ENCODE peak calls at places on chromosomes 4 and X, in six cellular contexts. One of them, this sample, is unnamed. For H3K4me1, the result is how much of the 10 kb centered on the place peaks cover.

GRCh38 chr4:84878541-84878940 is 87.9 kb downstream of the WDFY3 start:
- DNase-seq in adrenal gland: no peak
- DNase-seq in tibial nerve: no peak
- DNase-seq in upper lobe of left lung: no peak
- DNase-seq in body of pancreas: no peak
- DNase-seq in upper lobe of right lung: no peak
- DNase-seq in this sample: no peak

GRCh38 chr4:156790866-156791265 is 180.7 kb downstream of the PDGFC start:
- DNase-seq in body of pancreas: no peak
- DNase-seq in adrenal gland: peak
- DNase-seq in upper lobe of left lung: no peak
- DNase-seq in tibial nerve: no peak
- DNase-seq in upper lobe of right lung: no peak
- DNase-seq in this sample: no peak

GRCh38 chr4:72714482-72715279 is 145.7 kb upstream of the ADAMTS3 start:
- DNase-seq in tibial nerve: no peak
- DNase-seq in body of pancreas: no peak
- DNase-seq in upper lobe of right lung: no peak
- DNase-seq in adrenal gland: no peak
- DNase-seq in upper lobe of left lung: no peak
- DNase-seq in this sample: no peak

GRCh38 chrX:136847874-136848273 is 32.7 kb downstream of the RBMX start:
- DNase-seq in upper lobe of right lung: no peak
- DNase-seq in upper lobe of left lung: no peak
- DNase-seq in tibial nerve: no peak
- DNase-seq in adrenal gland: no peak
- DNase-seq in body of pancreas: no peak
- DNase-seq in this sample: no peak

GRCh38 chrX:150372280-150372679 is 9.2 kb downstream of the MAMLD1 start:
- DNase-seq in tibial nerve: no peak
- DNase-seq in adrenal gland: no peak
- DNase-seq in upper lobe of left lung: no peak
- DNase-seq in upper lobe of right lung: no peak
- DNase-seq in body of pancreas: no peak
- DNase-seq in this sample: no peak

GRCh38 chrX:72060196-72060974 is 71.3 kb downstream of the RTL5 start:
- DNase-seq in tibial nerve: no peak
- DNase-seq in adrenal gland: no peak
- DNase-seq in body of pancreas: no peak
- DNase-seq in upper lobe of left lung: no peak
- DNase-seq in upper lobe of right lung: no peak
- DNase-seq in this sample: peak

GRCh38 chr4:121233982-121234381 is 69.9 kb upstream of the TNIP3 start:
- DNase-seq in tibial nerve: no peak
- DNase-seq in upper lobe of right lung: no peak
- DNase-seq in adrenal gland: no peak
- DNase-seq in upper lobe of left lung: no peak
- DNase-seq in body of pancreas: no peak
- DNase-seq in this sample: no peak

GRCh38 chrX:13716905-13717304 is 17.5 kb downstream of the TRAPPC2 start:
- DNase-seq in tibial nerve: no peak
- DNase-seq in upper lobe of left lung: no peak
- DNase-seq in adrenal gland: no peak
- DNase-seq in upper lobe of right lung: no peak
- DNase-seq in body of pancreas: no peak
- DNase-seq in this sample: no peak

GRCh38 chrX:130171446-130172126 is at the start of gene RAB33A:
- DNase-seq in adrenal gland: no peak
- DNase-seq in upper lobe of right lung: peak
- DNase-seq in tibial nerve: no peak
- DNase-seq in upper lobe of left lung: peak
- DNase-seq in body of pancreas: no peak
- DNase-seq in this sample: peak

GRCh38 chr4:134200811-134201215 is 776 bp downstream of the PABPC4L start:
- DNase-seq in upper lobe of right lung: peak
- DNase-seq in upper lobe of left lung: peak
- DNase-seq in adrenal gland: no peak
- DNase-seq in tibial nerve: no peak
- DNase-seq in body of pancreas: no peak
- DNase-seq in this sample: no peak

GRCh38 chrX:72002886-72003285 is 92.2 kb downstream of the NHSL2 start:
- DNase-seq in tibial nerve: no peak
- DNase-seq in upper lobe of left lung: no peak
- DNase-seq in adrenal gland: no peak
- DNase-seq in body of pancreas: no peak
- DNase-seq in upper lobe of right lung: no peak
- DNase-seq in this sample: no peak

GRCh38 chrX:107272431-107272921 is 66.1 kb downstream of the DNAAF6 start:
- DNase-seq in upper lobe of right lung: no peak
- DNase-seq in body of pancreas: peak
- DNase-seq in adrenal gland: no peak
- DNase-seq in upper lobe of left lung: peak
- DNase-seq in tibial nerve: no peak
- DNase-seq in this sample: no peak

GRCh38 chr4:37889849-37890500 is 909 bp upstream of the TBC1D1 start:
- DNase-seq in body of pancreas: no peak
- DNase-seq in upper lobe of left lung: no peak
- DNase-seq in adrenal gland: no peak
- DNase-seq in upper lobe of right lung: no peak
- DNase-seq in tibial nerve: no peak
- DNase-seq in this sample: peak

GRCh38 chrX:107451754-107452153 is 2.3 kb downstream of the FRMPD3 start:
- DNase-seq in tibial nerve: no peak
- DNase-seq in upper lobe of right lung: no peak
- DNase-seq in body of pancreas: no peak
- DNase-seq in adrenal gland: no peak
- DNase-seq in upper lobe of left lung: no peak
- DNase-seq in this sample: no peak

GRCh38 chrX:27882695-27883094 is 74.9 kb downstream of the MAGEB10 start:
- DNase-seq in upper lobe of right lung: no peak
- DNase-seq in upper lobe of left lung: no peak
- DNase-seq in tibial nerve: no peak
- DNase-seq in adrenal gland: no peak
- DNase-seq in body of pancreas: no peak
- DNase-seq in this sample: no peak

GRCh38 chr4:30600246-30600645 is 119.9 kb upstream of the PCDH7 start:
- DNase-seq in tibial nerve: no peak
- DNase-seq in upper lobe of right lung: no peak
- DNase-seq in adrenal gland: no peak
- DNase-seq in body of pancreas: no peak
- DNase-seq in upper lobe of left lung: no peak
- DNase-seq in this sample: no peak

GRCh38 chrX:31506360-31506759 is 434.5 kb upstream of the FTHL17 start:
- DNase-seq in upper lobe of right lung: no peak
- DNase-seq in tibial nerve: no peak
- DNase-seq in body of pancreas: no peak
- DNase-seq in upper lobe of left lung: no peak
- DNase-seq in adrenal gland: no peak
- DNase-seq in this sample: no peak

GRCh38 chr4:77220841-77221613 is 64.0 kb downstream of the CCNG2 start:
- DNase-seq in upper lobe of left lung: no peak
- DNase-seq in body of pancreas: no peak
- DNase-seq in tibial nerve: no peak
- DNase-seq in upper lobe of right lung: no peak
- DNase-seq in adrenal gland: peak
- DNase-seq in this sample: peak

GRCh38 chr4:173807347-173807746 is 277.3 kb upstream of the HAND2 start:
- DNase-seq in upper lobe of right lung: no peak
- DNase-seq in upper lobe of left lung: no peak
- DNase-seq in adrenal gland: no peak
- DNase-seq in body of pancreas: no peak
- DNase-seq in tibial nerve: no peak
- DNase-seq in this sample: no peak

GRCh38 chr4:129326810-129327209 is 230.9 kb downstream of the C4orf33 start:
- DNase-seq in tibial nerve: no peak
- DNase-seq in upper lobe of left lung: no peak
- DNase-seq in adrenal gland: no peak
- DNase-seq in upper lobe of right lung: no peak
- DNase-seq in body of pancreas: no peak
- DNase-seq in this sample: no peak

GRCh38 chrX:120428309-120428708 is 40.8 kb downstream of the LAMP2 start:
- DNase-seq in body of pancreas: no peak
- DNase-seq in upper lobe of right lung: no peak
- DNase-seq in upper lobe of left lung: no peak
- DNase-seq in adrenal gland: no peak
- DNase-seq in tibial nerve: no peak
- DNase-seq in this sample: no peak

GRCh38 chr4:40719008-40719623 is 30.6 kb upstream of the NSUN7 start:
- DNase-seq in upper lobe of left lung: no peak
- DNase-seq in body of pancreas: peak
- DNase-seq in adrenal gland: peak
- DNase-seq in tibial nerve: no peak
- DNase-seq in upper lobe of right lung: no peak
- DNase-seq in this sample: no peak

GRCh38 chr4:154399259-154399974 is 92.2 kb downstream of the DCHS2 start:
- DNase-seq in upper lobe of right lung: no peak
- DNase-seq in upper lobe of left lung: no peak
- DNase-seq in adrenal gland: no peak
- DNase-seq in tibial nerve: no peak
- DNase-seq in body of pancreas: no peak
- DNase-seq in this sample: no peak

GRCh38 chrX:75131973-75132627 is 24.0 kb downstream of the ABCB7 start:
- DNase-seq in upper lobe of left lung: no peak
- DNase-seq in body of pancreas: no peak
- DNase-seq in upper lobe of right lung: no peak
- DNase-seq in tibial nerve: no peak
- DNase-seq in adrenal gland: peak
- DNase-seq in this sample: no peak

GRCh38 chr4:23775694-23776093 is 114.2 kb downstream of the PPARGC1A start:
- DNase-seq in upper lobe of right lung: no peak
- DNase-seq in adrenal gland: no peak
- DNase-seq in upper lobe of left lung: no peak
- DNase-seq in body of pancreas: no peak
- DNase-seq in tibial nerve: no peak
- DNase-seq in this sample: no peak

GRCh38 chrX:71954458-71954857 is 43.8 kb downstream of the NHSL2 start:
- DNase-seq in upper lobe of left lung: no peak
- DNase-seq in body of pancreas: no peak
- DNase-seq in upper lobe of right lung: no peak
- DNase-seq in adrenal gland: no peak
- DNase-seq in tibial nerve: no peak
- DNase-seq in this sample: no peak

DNA sequence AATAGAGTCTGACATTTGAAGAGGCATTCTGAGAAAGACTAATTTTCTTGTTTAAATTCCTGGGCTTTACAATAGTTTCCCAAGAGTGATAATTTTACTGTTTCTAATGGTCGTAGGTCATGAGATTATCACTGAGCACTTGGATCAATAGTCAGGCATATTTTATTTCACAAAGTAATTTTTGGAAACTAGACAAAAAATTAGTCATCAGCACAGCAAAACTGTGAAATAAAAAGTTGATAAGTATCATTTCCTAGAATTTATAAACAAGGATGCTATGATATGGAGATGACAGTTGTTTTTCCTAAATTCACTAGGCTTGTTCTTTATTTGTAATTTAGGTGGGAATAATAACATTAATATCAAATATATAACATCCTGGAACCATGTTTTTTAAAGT is 33.0 kb downstream of the SULT1B1 start:
- DNase-seq in body of pancreas: no peak
- DNase-seq in tibial nerve: no peak
- DNase-seq in adrenal gland: no peak
- DNase-seq in upper lobe of left lung: no peak
- DNase-seq in upper lobe of right lung: no peak
- DNase-seq in this sample: no peak
- H3K4me1 ChIP-seq in body of pancreas: under half
- H3K4me1 ChIP-seq in tibial nerve: under half
- H3K4me1 ChIP-seq in adrenal gland: under half
- H3K4me1 ChIP-seq in upper lobe of left lung: under half
- H3K4me1 ChIP-seq in upper lobe of right lung: under half
- H3K4me1 ChIP-seq in this sample: under half

GRCh38 chr4:21013501-21013900 is 313.2 kb downstream of the PACRGL start:
- DNase-seq in adrenal gland: no peak
- DNase-seq in upper lobe of left lung: no peak
- DNase-seq in upper lobe of right lung: no peak
- DNase-seq in body of pancreas: no peak
- DNase-seq in tibial nerve: no peak
- DNase-seq in this sample: no peak
- H3K27ac ChIP-seq in adrenal gland: no peak
- H3K27ac ChIP-seq in upper lobe of left lung: no peak
- H3K27ac ChIP-seq in upper lobe of right lung: no peak
- H3K27ac ChIP-seq in body of pancreas: no peak
- H3K27ac ChIP-seq in tibial nerve: no peak
- H3K27ac ChIP-seq in this sample: no peak

DNA sequence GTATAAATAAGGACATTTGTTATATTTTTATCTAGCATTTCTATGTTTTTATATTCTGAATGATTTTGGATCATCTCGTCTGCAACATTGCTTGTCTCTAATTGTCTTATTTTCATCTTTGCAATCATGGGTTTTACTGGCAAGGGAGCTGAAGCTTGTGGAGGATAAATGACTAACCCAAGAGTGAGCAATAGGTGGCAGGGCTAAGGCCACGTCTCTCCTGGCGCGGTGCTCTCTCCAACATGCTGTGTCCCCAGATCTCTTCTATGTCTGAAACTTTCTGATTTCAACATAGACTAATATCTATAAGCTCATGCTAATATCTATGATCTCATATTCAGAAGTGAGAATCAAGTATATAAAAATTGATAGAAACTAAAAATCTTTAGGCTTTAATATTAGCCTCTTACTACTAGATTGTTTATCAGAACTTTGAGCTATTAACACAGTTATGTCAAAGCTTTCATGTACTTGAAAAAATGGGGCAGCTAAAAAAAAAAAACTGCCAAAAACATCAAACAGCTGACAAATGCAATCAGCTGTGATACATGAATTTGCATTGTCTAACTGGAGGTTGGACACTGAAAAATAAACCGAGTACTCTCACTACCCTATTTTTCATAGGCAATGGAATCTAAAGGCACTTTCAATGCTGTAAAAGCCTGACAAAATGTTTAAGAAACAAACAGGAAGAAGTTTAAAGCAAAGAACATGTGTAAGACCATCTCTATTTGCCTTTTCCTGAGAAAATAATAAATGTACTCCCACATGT is 169.2 kb downstream of the TMA16 start:
- DNase-seq in adrenal gland: no peak
- DNase-seq in tibial nerve: no peak
- DNase-seq in upper lobe of right lung: no peak
- DNase-seq in body of pancreas: no peak
- DNase-seq in upper lobe of left lung: no peak
- DNase-seq in this sample: no peak
- H3K4me1 ChIP-seq in adrenal gland: under half
- H3K4me1 ChIP-seq in tibial nerve: under half
- H3K4me1 ChIP-seq in upper lobe of right lung: under half
- H3K4me1 ChIP-seq in body of pancreas: under half
- H3K4me1 ChIP-seq in upper lobe of left lung: under half
- H3K4me1 ChIP-seq in this sample: under half

DNA sequence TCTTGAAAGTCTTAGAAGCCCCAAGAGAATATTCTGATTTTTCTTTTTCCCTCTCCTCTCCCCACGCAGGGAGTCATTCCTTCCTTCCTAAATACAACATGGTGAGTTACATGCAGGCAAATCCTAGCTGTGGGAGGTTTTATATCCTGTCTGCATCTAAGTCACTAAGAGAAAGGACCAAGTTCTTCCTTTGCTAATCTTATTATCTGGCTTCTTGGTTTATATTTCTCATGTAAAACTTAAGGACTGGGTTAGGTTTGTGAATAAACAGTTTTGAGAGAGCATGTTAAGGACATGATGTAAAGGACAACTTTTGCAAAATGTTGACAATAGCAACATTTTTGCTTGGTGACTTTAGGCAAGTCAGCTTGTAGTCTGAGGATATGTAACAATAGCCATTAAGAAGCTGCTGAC is 5.1 kb upstream of the CXCL9 start:
- DNase-seq in tibial nerve: no peak
- DNase-seq in upper lobe of left lung: no peak
- DNase-seq in adrenal gland: no peak
- DNase-seq in upper lobe of right lung: no peak
- DNase-seq in body of pancreas: no peak
- DNase-seq in this sample: no peak
- H3K27ac ChIP-seq in tibial nerve: peak
- H3K27ac ChIP-seq in upper lobe of left lung: no peak
- H3K27ac ChIP-seq in adrenal gland: no peak
- H3K27ac ChIP-seq in upper lobe of right lung: peak
- H3K27ac ChIP-seq in body of pancreas: no peak
- H3K27ac ChIP-seq in this sample: peak